ENCODE peak calls at places on chromosomes 13 and 19, in six cellular contexts. One of them, this sample, is unnamed.

GRCh38 chr13:101121608-101122007 is 294.7 kb downstream of the NALCN start:
- DNase-seq in sigmoid colon: no peak
- DNase-seq in tibial nerve: no peak
- DNase-seq in CD8-positive, alpha-beta memory T cell: no peak
- DNase-seq in body of pancreas: no peak
- DNase-seq in CD8-positive, alpha-beta T cell: no peak
- DNase-seq in this sample: no peak

GRCh38 chr19:30403583-30403982 is 31.4 kb downstream of the ZNF536 start:
- DNase-seq in CD8-positive, alpha-beta memory T cell: no peak
- DNase-seq in CD8-positive, alpha-beta T cell: no peak
- DNase-seq in body of pancreas: no peak
- DNase-seq in tibial nerve: no peak
- DNase-seq in sigmoid colon: no peak
- DNase-seq in this sample: no peak

GRCh38 chr19:29667941-29668340 is 2.7 kb downstream of the PLEKHF1 start:
- DNase-seq in sigmoid colon: peak
- DNase-seq in tibial nerve: no peak
- DNase-seq in CD8-positive, alpha-beta T cell: peak
- DNase-seq in CD8-positive, alpha-beta memory T cell: peak
- DNase-seq in body of pancreas: no peak
- DNase-seq in this sample: no peak

GRCh38 chr19:45391346-45391745 is 13.5 kb downstream of the PPP1R13L start:
- DNase-seq in body of pancreas: no peak
- DNase-seq in sigmoid colon: no peak
- DNase-seq in tibial nerve: no peak
- DNase-seq in CD8-positive, alpha-beta memory T cell: no peak
- DNase-seq in CD8-positive, alpha-beta T cell: no peak
- DNase-seq in this sample: no peak

GRCh38 chr13:32228330-32229041 is 86.7 kb downstream of the ZAR1L start:
- DNase-seq in CD8-positive, alpha-beta T cell: no peak
- DNase-seq in CD8-positive, alpha-beta memory T cell: no peak
- DNase-seq in body of pancreas: no peak
- DNase-seq in tibial nerve: no peak
- DNase-seq in sigmoid colon: no peak
- DNase-seq in this sample: no peak

GRCh38 chr13:74250738-74251190 is 116.6 kb upstream of the KLF12 start:
- DNase-seq in CD8-positive, alpha-beta memory T cell: no peak
- DNase-seq in CD8-positive, alpha-beta T cell: no peak
- DNase-seq in tibial nerve: no peak
- DNase-seq in body of pancreas: no peak
- DNase-seq in sigmoid colon: no peak
- DNase-seq in this sample: no peak

GRCh38 chr19:19535311-19536191 is 2.5 kb upstream of the CILP2 start:
- DNase-seq in CD8-positive, alpha-beta T cell: no peak
- DNase-seq in sigmoid colon: no peak
- DNase-seq in CD8-positive, alpha-beta memory T cell: no peak
- DNase-seq in body of pancreas: no peak
- DNase-seq in tibial nerve: no peak
- DNase-seq in this sample: no peak

GRCh38 chr19:43560687-43561086 is 14.6 kb downstream of the XRCC1 start:
- DNase-seq in CD8-positive, alpha-beta T cell: no peak
- DNase-seq in CD8-positive, alpha-beta memory T cell: no peak
- DNase-seq in body of pancreas: no peak
- DNase-seq in sigmoid colon: no peak
- DNase-seq in tibial nerve: no peak
- DNase-seq in this sample: no peak

GRCh38 chr13:43874512-43875092 is 4.9 kb downstream of the CCDC122 start:
- DNase-seq in tibial nerve: no peak
- DNase-seq in body of pancreas: no peak
- DNase-seq in CD8-positive, alpha-beta memory T cell: peak
- DNase-seq in CD8-positive, alpha-beta T cell: no peak
- DNase-seq in sigmoid colon: no peak
- DNase-seq in this sample: no peak

GRCh38 chr13:46507978-46508377 is 45.0 kb upstream of the LRCH1 start:
- DNase-seq in tibial nerve: no peak
- DNase-seq in CD8-positive, alpha-beta T cell: no peak
- DNase-seq in body of pancreas: no peak
- DNase-seq in sigmoid colon: no peak
- DNase-seq in CD8-positive, alpha-beta memory T cell: no peak
- DNase-seq in this sample: peak

GRCh38 chr19:13164370-13165090 is 14.3 kb downstream of the IER2 start:
- DNase-seq in sigmoid colon: peak
- DNase-seq in tibial nerve: no peak
- DNase-seq in CD8-positive, alpha-beta memory T cell: peak
- DNase-seq in body of pancreas: peak
- DNase-seq in CD8-positive, alpha-beta T cell: peak
- DNase-seq in this sample: peak

GRCh38 chr19:32201661-32202060 is 143.7 kb upstream of the ZNF507 start:
- DNase-seq in CD8-positive, alpha-beta T cell: no peak
- DNase-seq in CD8-positive, alpha-beta memory T cell: no peak
- DNase-seq in sigmoid colon: no peak
- DNase-seq in body of pancreas: no peak
- DNase-seq in tibial nerve: no peak
- DNase-seq in this sample: no peak

GRCh38 chr13:114099191-114099590 is 33.2 kb downstream of the RASA3 start:
- DNase-seq in CD8-positive, alpha-beta memory T cell: no peak
- DNase-seq in CD8-positive, alpha-beta T cell: peak
- DNase-seq in tibial nerve: peak
- DNase-seq in body of pancreas: no peak
- DNase-seq in sigmoid colon: peak
- DNase-seq in this sample: peak

GRCh38 chr13:59570204-59570603 is 593.5 kb downstream of the DIAPH3 start:
- DNase-seq in body of pancreas: no peak
- DNase-seq in CD8-positive, alpha-beta memory T cell: no peak
- DNase-seq in tibial nerve: no peak
- DNase-seq in CD8-positive, alpha-beta T cell: no peak
- DNase-seq in sigmoid colon: no peak
- DNase-seq in this sample: no peak

GRCh38 chr13:107845911-107846310 is 369.4 kb downstream of the LIG4 start:
- DNase-seq in CD8-positive, alpha-beta T cell: no peak
- DNase-seq in body of pancreas: no peak
- DNase-seq in sigmoid colon: no peak
- DNase-seq in CD8-positive, alpha-beta memory T cell: no peak
- DNase-seq in tibial nerve: no peak
- DNase-seq in this sample: no peak

GRCh38 chr19:6997679-6998445 is 23.4 kb downstream of the MBD3L2B start:
- DNase-seq in CD8-positive, alpha-beta memory T cell: no peak
- DNase-seq in sigmoid colon: no peak
- DNase-seq in tibial nerve: no peak
- DNase-seq in body of pancreas: no peak
- DNase-seq in CD8-positive, alpha-beta T cell: no peak
- DNase-seq in this sample: peak

GRCh38 chr13:34750078-34750703 is 191.9 kb upstream of the NBEA start:
- DNase-seq in sigmoid colon: no peak
- DNase-seq in CD8-positive, alpha-beta memory T cell: no peak
- DNase-seq in tibial nerve: no peak
- DNase-seq in CD8-positive, alpha-beta T cell: no peak
- DNase-seq in body of pancreas: no peak
- DNase-seq in this sample: no peak

GRCh38 chr19:16061943-16062342 is 14.4 kb upstream of the TPM4 start:
- DNase-seq in CD8-positive, alpha-beta memory T cell: peak
- DNase-seq in tibial nerve: no peak
- DNase-seq in sigmoid colon: no peak
- DNase-seq in body of pancreas: no peak
- DNase-seq in CD8-positive, alpha-beta T cell: peak
- DNase-seq in this sample: no peak

GRCh38 chr13:93224545-93224944 is 2.1 kb upstream of the GPC6 start:
- DNase-seq in CD8-positive, alpha-beta memory T cell: no peak
- DNase-seq in body of pancreas: no peak
- DNase-seq in sigmoid colon: no peak
- DNase-seq in tibial nerve: no peak
- DNase-seq in CD8-positive, alpha-beta T cell: no peak
- DNase-seq in this sample: no peak

DNA sequence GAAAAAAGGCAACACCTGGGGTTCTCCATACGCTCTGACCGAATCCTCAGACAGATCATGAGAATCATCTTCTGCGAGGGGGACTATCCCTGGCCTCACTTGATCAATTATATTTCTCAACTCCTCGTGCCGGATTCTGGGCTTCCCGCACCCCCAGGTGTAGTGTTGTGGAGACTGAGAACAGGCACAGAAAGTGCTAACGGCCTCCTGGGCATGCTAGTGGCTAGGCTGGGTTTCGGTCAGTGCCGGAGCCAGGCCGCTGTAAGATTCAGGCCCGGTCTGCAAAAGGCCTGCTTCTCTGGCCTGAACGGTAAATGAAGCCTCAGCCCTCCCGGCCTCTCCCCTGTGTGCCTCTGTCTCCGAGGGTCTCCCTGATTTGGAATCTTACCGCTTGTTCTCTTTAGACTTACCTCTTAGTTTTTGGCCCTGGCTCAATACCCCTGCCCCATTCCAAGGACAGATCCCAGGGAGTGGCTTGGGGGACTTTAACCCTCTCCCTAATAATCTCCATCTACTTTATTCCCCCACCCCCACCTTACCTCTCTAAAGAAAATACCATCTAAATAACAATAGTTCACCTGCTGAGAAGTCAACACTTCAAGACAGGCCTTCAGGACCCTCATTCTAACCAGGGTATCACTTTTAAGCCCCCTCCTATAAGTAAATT is 79.0 kb upstream of the MEDAG start:
- DNase-seq in CD8-positive, alpha-beta memory T cell: no peak
- DNase-seq in tibial nerve: no peak
- DNase-seq in CD8-positive, alpha-beta T cell: no peak
- DNase-seq in sigmoid colon: no peak
- DNase-seq in body of pancreas: no peak
- DNase-seq in this sample: no peak
- H3K27ac ChIP-seq in CD8-positive, alpha-beta memory T cell: no peak
- H3K27ac ChIP-seq in tibial nerve: no peak
- H3K27ac ChIP-seq in CD8-positive, alpha-beta T cell: no peak
- H3K27ac ChIP-seq in sigmoid colon: no peak
- H3K27ac ChIP-seq in body of pancreas: no peak
- H3K27ac ChIP-seq in this sample: no peak

GRCh38 chr13:51955841-51956603 is 55.2 kb downstream of the ATP7B start:
- DNase-seq in CD8-positive, alpha-beta memory T cell: no peak
- DNase-seq in body of pancreas: no peak
- DNase-seq in tibial nerve: no peak
- DNase-seq in CD8-positive, alpha-beta T cell: no peak
- DNase-seq in sigmoid colon: no peak
- DNase-seq in this sample: no peak

GRCh38 chr13:51953347-51953746 is 57.9 kb downstream of the ATP7B start:
- DNase-seq in CD8-positive, alpha-beta T cell: no peak
- DNase-seq in sigmoid colon: no peak
- DNase-seq in body of pancreas: no peak
- DNase-seq in tibial nerve: no peak
- DNase-seq in CD8-positive, alpha-beta memory T cell: no peak
- DNase-seq in this sample: no peak

GRCh38 chr13:51956717-51957116 is 54.5 kb downstream of the ATP7B start:
- DNase-seq in CD8-positive, alpha-beta T cell: no peak
- DNase-seq in tibial nerve: no peak
- DNase-seq in body of pancreas: no peak
- DNase-seq in sigmoid colon: no peak
- DNase-seq in CD8-positive, alpha-beta memory T cell: no peak
- DNase-seq in this sample: no peak

GRCh38 chr13:51957377-51958216 is 53.7 kb downstream of the ATP7B start:
- DNase-seq in CD8-positive, alpha-beta T cell: no peak
- DNase-seq in tibial nerve: no peak
- DNase-seq in body of pancreas: no peak
- DNase-seq in sigmoid colon: no peak
- DNase-seq in CD8-positive, alpha-beta memory T cell: no peak
- DNase-seq in this sample: no peak

DNA sequence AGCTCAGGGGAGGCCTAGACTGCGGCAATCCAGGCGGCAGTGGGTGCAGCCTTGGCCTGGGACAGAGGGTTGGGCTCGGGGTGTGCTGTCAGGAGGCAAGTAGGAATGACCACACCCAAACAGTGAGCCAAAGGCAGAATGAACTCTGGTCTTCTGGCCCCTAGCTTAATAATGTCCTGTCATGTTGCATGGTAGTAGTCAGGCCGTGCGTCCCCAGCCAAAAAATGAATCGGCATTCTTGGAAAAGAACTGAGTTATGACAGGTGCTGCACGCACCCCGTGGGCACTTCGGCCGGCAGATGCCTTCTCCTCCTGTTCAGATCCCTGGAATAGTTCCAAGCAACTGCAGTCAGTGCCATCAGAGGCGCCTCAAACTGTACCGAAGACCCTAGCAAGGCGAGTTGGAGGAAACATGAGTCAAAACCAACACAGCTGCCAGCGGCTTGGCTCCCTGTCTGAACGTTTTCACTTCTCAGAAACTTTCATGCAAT is 55.9 kb downstream of the ATP7B start:
- DNase-seq in body of pancreas: no peak
- DNase-seq in sigmoid colon: no peak
- DNase-seq in CD8-positive, alpha-beta T cell: no peak
- DNase-seq in CD8-positive, alpha-beta memory T cell: no peak
- DNase-seq in tibial nerve: no peak
- DNase-seq in this sample: no peak
- H3K27ac ChIP-seq in body of pancreas: no peak
- H3K27ac ChIP-seq in sigmoid colon: no peak
- H3K27ac ChIP-seq in CD8-positive, alpha-beta T cell: no peak
- H3K27ac ChIP-seq in CD8-positive, alpha-beta memory T cell: no peak
- H3K27ac ChIP-seq in tibial nerve: no peak
- H3K27ac ChIP-seq in this sample: no peak

GRCh38 chr13:41060723-41061074 is 610 bp upstream of the WBP4 start:
- DNase-seq in CD8-positive, alpha-beta memory T cell: peak
- DNase-seq in body of pancreas: peak
- DNase-seq in CD8-positive, alpha-beta T cell: peak
- DNase-seq in sigmoid colon: peak
- DNase-seq in tibial nerve: peak
- DNase-seq in this sample: peak

GRCh38 chr13:41059896-41060722 is 1.2 kb upstream of the WBP4 start:
- DNase-seq in tibial nerve: peak
- DNase-seq in CD8-positive, alpha-beta T cell: peak
- DNase-seq in body of pancreas: peak
- DNase-seq in CD8-positive, alpha-beta memory T cell: peak
- DNase-seq in sigmoid colon: peak
- DNase-seq in this sample: peak

GRCh38 chr13:41059466-41059865 is 1.8 kb upstream of the WBP4 start:
- DNase-seq in tibial nerve: no peak
- DNase-seq in CD8-positive, alpha-beta memory T cell: no peak
- DNase-seq in sigmoid colon: no peak
- DNase-seq in body of pancreas: no peak
- DNase-seq in CD8-positive, alpha-beta T cell: no peak
- DNase-seq in this sample: no peak

GRCh38 chr13:41061914-41062837 is 867 bp downstream of the WBP4 start:
- DNase-seq in CD8-positive, alpha-beta memory T cell: no peak
- DNase-seq in body of pancreas: no peak
- DNase-seq in sigmoid colon: no peak
- DNase-seq in tibial nerve: no peak
- DNase-seq in CD8-positive, alpha-beta T cell: no peak
- DNase-seq in this sample: peak

GRCh38 chr13:41061075-41061913 is at the start of gene WBP4:
- DNase-seq in CD8-positive, alpha-beta T cell: peak
- DNase-seq in tibial nerve: peak
- DNase-seq in CD8-positive, alpha-beta memory T cell: peak
- DNase-seq in body of pancreas: peak
- DNase-seq in sigmoid colon: peak
- DNase-seq in this sample: peak
- H3K27ac ChIP-seq in CD8-positive, alpha-beta T cell: peak
- H3K27ac ChIP-seq in tibial nerve: peak
- H3K27ac ChIP-seq in CD8-positive, alpha-beta memory T cell: peak
- H3K27ac ChIP-seq in body of pancreas: peak
- H3K27ac ChIP-seq in sigmoid colon: peak
- H3K27ac ChIP-seq in this sample: peak

GRCh38 chr19:4370418-4371041 is 27.2 kb downstream of the MPND start:
- DNase-seq in CD8-positive, alpha-beta memory T cell: no peak
- DNase-seq in body of pancreas: no peak
- DNase-seq in tibial nerve: no peak
- DNase-seq in sigmoid colon: no peak
- DNase-seq in CD8-positive, alpha-beta T cell: no peak
- DNase-seq in this sample: no peak
- H3K27ac ChIP-seq in CD8-positive, alpha-beta memory T cell: peak
- H3K27ac ChIP-seq in body of pancreas: peak
- H3K27ac ChIP-seq in tibial nerve: peak
- H3K27ac ChIP-seq in sigmoid colon: peak
- H3K27ac ChIP-seq in CD8-positive, alpha-beta T cell: peak
- H3K27ac ChIP-seq in this sample: no peak